ENCODE peak calls at places on chromosomes 4 and X, in seven cellular contexts. D, M, O, K, J, X and Q are unnamed samples.

GRCh38 chrX:19514791-19515614 is at the start of gene MAP3K15:
- DNase-seq in O (no peak), K (peak; percentile 14), D (peak; percentile 38), M (peak; percentile 28), J (peak; percentile 2), X (peak; percentile 6), Q (no peak)

GRCh38 chr4:171721937-171722336 is 91.3 kb upstream of the GALNTL6 start:
- DNase-seq in O (no peak), J (no peak), K (no peak), M (no peak), X (no peak), D (no peak), Q (no peak)

GRCh38 chr4:181674315-181674714 is 568.9 kb upstream of the TENM3 start:
- DNase-seq in D (no peak), O (no peak), K (no peak), M (no peak), X (no peak), J (no peak), Q (peak; percentile 78)

GRCh38 chr4:6252051-6252450 is 17.6 kb upstream of the WFS1 start:
- DNase-seq in M (no peak), K (no peak), D (no peak), X (no peak), J (no peak), O (no peak), Q (no peak)

GRCh38 chrX:30635630-30636029 is 17.6 kb upstream of the GK start:
- DNase-seq in M (no peak), X (no peak), O (peak; percentile 18), K (no peak), J (peak; percentile 1), D (no peak), Q (no peak)

GRCh38 chrX:1075156-1075555 is 137.3 kb downstream of the CRLF2 start:
- DNase-seq in D (no peak), J (no peak), M (no peak), O (no peak), K (no peak), X (no peak), Q (no peak)

GRCh38 chrX:23765449-23765848 is 17.5 kb upstream of the SAT1 start:
- DNase-seq in M (no peak), O (no peak), D (no peak), J (no peak), K (no peak), X (no peak), Q (no peak)

GRCh38 chrX:20315140-20315539 is 48.4 kb upstream of the RPS6KA3 start:
- DNase-seq in D (peak; percentile 6), M (no peak), J (no peak), K (no peak), X (no peak), O (peak; percentile 75), Q (no peak)

GRCh38 chrX:131068945-131069719 is 11.0 kb downstream of the ARHGAP36 start:
- DNase-seq in M (no peak), D (no peak), X (peak; percentile 32), O (no peak), K (no peak), J (peak; percentile 6), Q (no peak)

GRCh38 chr4:183201331-183201730 is 102.3 kb downstream of the WWC2 start:
- DNase-seq in J (no peak), K (no peak), M (no peak), O (no peak), X (peak; percentile 61), D (no peak), Q (peak; percentile 70)

GRCh38 chrX:40207626-40208025 is 109.9 kb upstream of the BCOR start:
- DNase-seq in K (no peak), O (no peak), M (no peak), D (no peak), X (no peak), J (no peak), Q (peak; percentile 33)

GRCh38 chr4:175536852-175537453 is 275.1 kb downstream of the GPM6A start:
- DNase-seq in O (peak; percentile 82), M (peak; percentile 36), X (peak; percentile 68), D (peak; percentile 71), J (no peak), K (no peak), Q (peak; percentile 49)

GRCh38 chr4:75745192-75745591 is 20.8 kb downstream of the USO1 start:
- DNase-seq in X (peak; percentile 79), D (no peak), O (no peak), J (peak; percentile 74), K (no peak), M (no peak), Q (peak; percentile 54)

GRCh38 chrX:20515841-20516461 is 249.2 kb upstream of the RPS6KA3 start:
- DNase-seq in K (no peak), D (peak; percentile 67), J (peak; percentile 72), X (peak; percentile 79), M (no peak), O (no peak), Q (peak; percentile 96)

GRCh38 chr4:51853027-51853682 is 10.2 kb downstream of the DCUN1D4 start:
- DNase-seq in X (peak; percentile 23), D (no peak), K (no peak), O (no peak), J (peak; percentile 6), M (no peak), Q (peak; percentile 18)

GRCh38 chr4:51849430-51849829 is 6.5 kb downstream of the DCUN1D4 start:
- DNase-seq in X (no peak), K (no peak), M (no peak), J (no peak), O (no peak), D (no peak), Q (no peak)

GRCh38 chr4:51851090-51851936 is 8.4 kb downstream of the DCUN1D4 start:
- DNase-seq in D (no peak), K (no peak), O (peak; percentile 19), X (no peak), M (no peak), J (no peak), Q (no peak)

GRCh38 chr4:51851937-51852290 is 9.0 kb downstream of the DCUN1D4 start:
- DNase-seq in M (no peak), K (no peak), J (no peak), X (no peak), D (no peak), O (no peak), Q (no peak)

GRCh38 chr4:51850294-51850693 is 7.3 kb downstream of the DCUN1D4 start:
- DNase-seq in J (no peak), D (no peak), X (no peak), O (no peak), K (no peak), M (no peak), Q (no peak)
- H3K4me1 ChIP-seq in J (peaks cover 1% of the 10 kb centered on the region), D (peaks cover 5% of the 10 kb centered on the region), X (peaks cover 10% of the 10 kb centered on the region), O (peaks cover 13% of the 10 kb centered on the region), K (peaks cover 83% of the 10 kb centered on the region), M (peaks cover 2% of the 10 kb centered on the region), Q (no peaks in the 10 kb centered on the region)

DNA sequence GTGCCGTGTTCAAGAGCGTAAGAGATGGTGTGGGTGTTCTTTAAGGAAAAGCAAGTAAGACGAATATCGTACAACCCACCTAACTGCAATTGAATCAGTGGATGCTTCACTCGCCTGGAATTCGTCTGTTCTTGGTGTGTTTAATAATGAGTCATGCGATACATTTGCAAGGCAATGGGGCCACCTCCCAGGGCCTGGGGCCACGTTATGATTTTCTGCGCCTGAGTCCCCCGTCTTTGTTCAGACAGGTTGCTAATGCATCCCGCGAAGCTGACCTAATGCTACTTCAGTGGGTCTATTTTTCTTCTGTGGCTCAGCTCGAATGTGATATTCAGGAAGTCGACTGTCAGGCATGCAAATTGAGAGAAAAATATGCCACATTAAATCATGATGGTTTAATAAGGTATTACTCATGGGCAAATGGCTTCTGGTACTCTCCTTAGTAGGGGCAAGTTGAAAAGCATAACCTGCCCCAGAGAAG is 14.3 kb upstream of the MID1 start:
- DNase-seq in K (no peak), D (no peak), X (peak; percentile 83), J (no peak), M (no peak), O (no peak), Q (peak; percentile 95)
- H3K4me1 ChIP-seq in K (no peaks in the 10 kb centered on the region), D (no peaks in the 10 kb centered on the region), X (peaks cover 4% of the 10 kb centered on the region), J (peaks cover 10% of the 10 kb centered on the region), M (no peaks in the 10 kb centered on the region), O (no peaks in the 10 kb centered on the region), Q (peaks cover 24% of the 10 kb centered on the region)

GRCh38 chr4:2860391-2861348 is 17.0 kb downstream of the ADD1 start:
- DNase-seq in O (no peak), J (peak; percentile 82), M (no peak), D (no peak), X (peak; percentile 29), K (peak; percentile 67), Q (peak; percentile 56)

GRCh38 chr4:2865381-2865780 is 21.7 kb downstream of the ADD1 start:
- DNase-seq in K (no peak), J (no peak), D (no peak), X (no peak), M (no peak), O (no peak), Q (no peak)

GRCh38 chr4:2863649-2864048 is 20.0 kb downstream of the ADD1 start:
- DNase-seq in X (no peak), J (no peak), M (no peak), D (no peak), K (no peak), O (no peak), Q (no peak)

GRCh38 chr4:2861631-2862436 is 18.2 kb downstream of the ADD1 start:
- DNase-seq in J (no peak), D (no peak), X (peak; percentile 47), K (no peak), O (no peak), M (no peak), Q (no peak)

DNA sequence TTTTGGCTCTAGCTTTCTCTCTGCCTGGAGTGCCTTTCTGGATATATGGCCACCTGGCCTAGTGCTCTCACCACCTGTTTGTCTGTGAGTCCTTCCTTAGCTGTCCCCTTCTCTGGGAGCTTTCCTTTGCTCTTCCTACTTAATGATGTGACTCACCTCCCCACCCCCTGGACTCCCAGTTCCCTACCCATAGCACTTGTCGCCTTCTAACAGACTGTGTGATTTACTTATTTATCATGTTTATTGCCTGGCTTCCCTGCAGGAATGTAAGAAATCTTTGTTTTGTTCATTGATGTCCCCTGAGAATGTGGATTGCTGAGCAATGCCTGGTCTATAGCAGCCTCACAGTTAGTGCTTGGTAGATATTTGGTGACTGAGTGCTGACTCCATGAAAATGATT is 18.9 kb downstream of the ADD1 start:
- DNase-seq in O (no peak), J (peak; percentile 47), M (no peak), K (no peak), D (no peak), X (peak; percentile 81), Q (peak; percentile 39)
- H3K4me1 ChIP-seq in O (peaks cover 30% of the 10 kb centered on the region), J (peaks cover 62% of the 10 kb centered on the region), M (peaks cover 7% of the 10 kb centered on the region), K (peaks cover 100% of the 10 kb centered on the region), D (peaks cover 22% of the 10 kb centered on the region), X (peaks cover 12% of the 10 kb centered on the region), Q (peaks cover 41% of the 10 kb centered on the region)

GRCh38 chrX:9533611-9534010 is 68.8 kb downstream of the TBL1X start:
- DNase-seq in X (no peak), K (no peak), M (no peak), J (no peak), O (no peak), D (no peak), Q (no peak)

GRCh38 chrX:9534686-9535085 is 69.8 kb downstream of the TBL1X start:
- DNase-seq in O (no peak), X (peak; percentile 75), K (no peak), D (no peak), M (no peak), J (no peak), Q (peak; percentile 50)

GRCh38 chrX:9532349-9532748 is 67.5 kb downstream of the TBL1X start:
- DNase-seq in X (no peak), M (no peak), K (peak; percentile 45), D (no peak), J (no peak), O (no peak), Q (peak; percentile 33)

GRCh38 chrX:9537781-9538180 is 72.9 kb downstream of the TBL1X start:
- DNase-seq in J (no peak), D (no peak), M (no peak), O (no peak), K (no peak), X (no peak), Q (no peak)

GRCh38 chrX:9535101-9535500 is 70.2 kb downstream of the TBL1X start:
- DNase-seq in X (no peak), D (no peak), M (no peak), J (peak; percentile 69), O (peak; percentile 13), K (no peak), Q (no peak)
- H3K4me1 ChIP-seq in X (peaks cover 8% of the 10 kb centered on the region), D (no peaks in the 10 kb centered on the region), M (peaks cover 8% of the 10 kb centered on the region), J (peaks cover 33% of the 10 kb centered on the region), O (peaks cover 36% of the 10 kb centered on the region), K (peaks cover 24% of the 10 kb centered on the region), Q (peaks cover 26% of the 10 kb centered on the region)